ENCODE peak calls at places on chromosomes 4 and X, in five cellular contexts. R is mucosa of gallbladder, Z is NCI-H2171, K is posterior vena cava, A is SHP77 treated with DMSO at 0.1 percent for 48 hours. X is an unnamed sample.
A peak's percentile ranks its signal among the peaks of the same experiment; 100 is the strongest.

GRCh38 chrX:54166915-54167314 is 16.1 kb downstream of the FAM120C start:
- DNase-seq in R (no peak), Z (no peak), K (no peak), A (no peak), X (no peak)

GRCh38 chr4:19224820-19225219 is 1026.9 kb upstream of the SLIT2 start:
- DNase-seq in R (no peak), Z (peak; percentile 2), K (no peak), A (no peak), X (peak; percentile 4)

GRCh38 chr4:3473251-3473942 is 10.3 kb downstream of the DOK7 start:
- DNase-seq in R (no peak), Z (no peak), K (no peak), A (no peak), X (no peak)

GRCh38 chrX:99494668-99495067 is 915.4 kb downstream of the PCDH19 start:
- DNase-seq in R (no peak), Z (no peak), K (no peak), A (no peak), X (no peak)

GRCh38 chr4:8788174-8788573 is 83.5 kb downstream of the HMX1 start:
- DNase-seq in R (no peak), Z (no peak), K (no peak), A (no peak), X (no peak)

GRCh38 chrX:40671126-40671525 is 23.8 kb upstream of the CXorf38 start:
- DNase-seq in R (no peak), Z (no peak), K (no peak), A (no peak), X (no peak)

GRCh38 chrX:32998776-32999175 is 212.6 kb downstream of the DMD start:
- DNase-seq in R (no peak), Z (no peak), K (no peak), A (no peak), X (no peak)

GRCh38 chrX:8404443-8404842 is 60.2 kb upstream of the VCX3B start:
- DNase-seq in R (peak; percentile 21), Z (no peak), K (no peak), A (no peak), X (no peak)

GRCh38 chrX:110142096-110142495 is 139.2 kb downstream of the TMEM164 start:
- DNase-seq in R (no peak), Z (no peak), K (no peak), A (no peak), X (no peak)

GRCh38 chr4:123599920-123600394 is 203.4 kb downstream of the SPRY1 start:
- DNase-seq in R (peak; percentile 83), Z (no peak), K (peak; percentile 85), A (peak; percentile 18), X (no peak)

GRCh38 chr4:150682126-150682525 is 100.2 kb downstream of the MAB21L2 start:
- DNase-seq in R (no peak), Z (no peak), K (no peak), A (no peak), X (no peak)

GRCh38 chr4:90181644-90182043 is 54.5 kb downstream of the CCSER1 start:
- DNase-seq in R (no peak), Z (no peak), K (no peak), A (no peak), X (no peak)

GRCh38 chrX:77788050-77788449 is 2.0 kb upstream of the ATRX start:
- DNase-seq in R (no peak), Z (no peak), K (no peak), A (peak; percentile 4), X (no peak)

GRCh38 chrX:30653415-30654131 is at the start of gene GK:
- DNase-seq in R (no peak), Z (no peak), K (no peak), A (no peak), X (no peak)

GRCh38 chrX:53580742-53581504 is 105.6 kb downstream of the HUWE1 start:
- DNase-seq in R (no peak), Z (no peak), K (no peak), A (no peak), X (no peak)

GRCh38 chr4:80125252-80126177 is 52.5 kb upstream of the ANTXR2 start:
- DNase-seq in R (no peak), Z (no peak), K (no peak), A (no peak), X (no peak)

GRCh38 chrX:85109235-85109634 is 105.6 kb downstream of the APOOL start:
- DNase-seq in R (no peak), Z (no peak), K (peak; percentile 51), A (no peak), X (no peak)

X was measured in LNCaP clone FGC.